ENCODE peak calls at places on chromosomes 12 and 14, in nine cellular contexts. J is heart left ventricle, H is HepG2, M is HCT116, D is IMR-90, E is A549, N is K562, Z is upper lobe of left lung, L is gastrocnemius medialis. B is an unnamed sample.

GRCh38 chr14:58107947-58108552 is 44.0 kb downstream of the ARMH4 start:
- ATAC-seq in L (peak), D (peak), Z (no peak), J (no peak), H (no peak), E (peak), M (peak), N (peak), B (peak)

GRCh38 chr12:114698566-114699163 is 14.7 kb upstream of the TBX3 start:
- ATAC-seq in M (no peak), Z (no peak), H (peak), E (no peak), D (no peak), L (no peak), N (no peak), J (no peak), B (no peak)

GRCh38 chr12:49111206-49111605 is 559 bp upstream of the LMBR1L start:
- ATAC-seq in D (no peak), Z (no peak), L (peak), N (no peak), E (peak), M (peak), J (no peak), H (peak), B (no peak)

GRCh38 chr14:97747282-97747681 is 950.1 kb downstream of the VRK1 start:
- ATAC-seq in H (no peak), M (no peak), E (no peak), J (no peak), Z (no peak), D (no peak), N (no peak), L (no peak), B (no peak)

GRCh38 chr14:103428732-103429556 is 43.7 kb downstream of the MARK3 start:
- ATAC-seq in L (no peak), J (no peak), H (no peak), E (no peak), M (no peak), Z (no peak), D (no peak), N (no peak), B (no peak)

GRCh38 chr12:26971963-26972362 is 33.7 kb downstream of the FGFR1OP2 start:
- ATAC-seq in Z (no peak), J (no peak), D (no peak), N (no peak), E (no peak), M (no peak), L (no peak), H (no peak), B (no peak)

GRCh38 chr14:23862513-23862912 is 91.1 kb upstream of the DHRS4 start:
- ATAC-seq in L (no peak), E (no peak), N (no peak), M (no peak), D (no peak), H (no peak), Z (no peak), J (no peak), B (no peak)

GRCh38 chr12:12305568-12306300 is 38.9 kb upstream of the LRP6 start:
- ATAC-seq in N (peak), L (no peak), J (no peak), E (no peak), M (no peak), Z (peak), D (no peak), H (no peak), B (no peak)

GRCh38 chr12:130617219-130617618 is 98.9 kb downstream of the RIMBP2 start:
- ATAC-seq in H (no peak), Z (no peak), M (no peak), N (no peak), J (no peak), L (no peak), D (no peak), E (no peak), B (no peak)

GRCh38 chr12:24600996-24601395 is 347.9 kb downstream of the BCAT1 start:
- ATAC-seq in D (peak), E (no peak), J (no peak), M (no peak), H (no peak), N (no peak), Z (no peak), L (no peak), B (no peak)

GRCh38 chr12:47178014-47178413 is 98.3 kb upstream of the AMIGO2 start:
- ATAC-seq in N (no peak), Z (no peak), L (no peak), E (no peak), J (no peak), D (no peak), H (no peak), M (no peak), B (no peak)

GRCh38 chr12:112945515-112945914 is 7.2 kb downstream of the OAS3 start:
- ATAC-seq in M (no peak), Z (no peak), J (no peak), D (no peak), E (no peak), L (no peak), N (no peak), H (no peak), B (no peak)

GRCh38 chr12:14643247-14643646 is 53.2 kb downstream of the GUCY2C start:
- ATAC-seq in N (no peak), E (no peak), H (no peak), D (no peak), J (no peak), M (no peak), Z (no peak), L (no peak), B (no peak)

GRCh38 chr12:13195848-13196301 is 651 bp upstream of the EMP1 start:
- ATAC-seq in H (peak), E (peak), M (peak), L (no peak), Z (peak), J (peak), N (no peak), D (peak), B (peak)

GRCh38 chr14:78340250-78340649 is 170.1 kb downstream of the NRXN3 start:
- ATAC-seq in Z (no peak), E (no peak), M (no peak), H (no peak), D (no peak), N (no peak), L (no peak), J (no peak), B (no peak)

GRCh38 chr12:54352891-54353874 is 11.1 kb downstream of the GPR84 start:
- ATAC-seq in D (peak), H (peak), L (no peak), Z (peak), N (peak), J (peak), M (no peak), E (peak), B (peak)

GRCh38 chr14:20722016-20722415 is 23.7 kb upstream of the EDDM3A start:
- ATAC-seq in D (no peak), N (no peak), M (no peak), Z (no peak), H (no peak), E (no peak), J (no peak), L (no peak), B (no peak)

GRCh38 chr12:26473291-26473690 is 277.9 kb downstream of the SSPN start:
- ATAC-seq in D (no peak), N (no peak), J (peak), L (no peak), H (no peak), Z (peak), E (no peak), M (no peak), B (no peak)

GRCh38 chr14:20493634-20494033 is 11.7 kb upstream of the RNASE10 start:
- ATAC-seq in H (no peak), D (no peak), N (peak), L (no peak), Z (no peak), J (peak), E (no peak), M (no peak), B (peak)

GRCh38 chr12:12791756-12792346 is 6.4 kb downstream of the APOLD1 start:
- ATAC-seq in D (peak), L (no peak), N (peak), M (no peak), Z (no peak), H (peak), J (peak), E (no peak), B (no peak)

GRCh38 chr12:46674818-46675217 is 151.0 kb downstream of the SLC38A4 start:
- ATAC-seq in J (no peak), M (peak), L (no peak), E (no peak), D (no peak), Z (no peak), H (no peak), N (no peak), B (no peak)

GRCh38 chr12:132052191-132052932 is 91.8 kb downstream of the DDX51 start:
- ATAC-seq in Z (no peak), J (no peak), D (no peak), L (no peak), H (no peak), M (no peak), N (no peak), E (peak), B (no peak)

GRCh38 chr14:92577321-92577742 is 63.8 kb downstream of the RIN3 start:
- ATAC-seq in D (no peak), J (no peak), Z (no peak), N (no peak), M (no peak), L (no peak), E (no peak), H (no peak), B (no peak)

GRCh38 chr12:15601210-15601800 is 187.9 kb downstream of the EPS8 start:
- ATAC-seq in N (no peak), M (no peak), H (no peak), Z (no peak), E (peak), J (no peak), D (peak), L (no peak), B (no peak)

GRCh38 chr12:131017477-131017991 is 63.8 kb downstream of the ADGRD1 start:
- ATAC-seq in H (no peak), E (no peak), N (no peak), L (no peak), J (no peak), M (no peak), D (no peak), Z (peak), B (no peak)

GRCh38 chr12:51860986-51861385 is 12.5 kb upstream of the FIGNL2 start:
- ATAC-seq in M (no peak), D (no peak), E (no peak), H (no peak), Z (no peak), N (no peak), L (no peak), J (no peak), B (no peak)

GRCh38 chr14:80387563-80387981 is 176.3 kb upstream of the DIO2 start:
- ATAC-seq in M (no peak), Z (no peak), J (no peak), L (peak), H (peak), D (no peak), E (no peak), N (no peak), B (peak)

GRCh38 chr12:131600160-131600532 is 110.7 kb upstream of the SFSWAP start:
- ATAC-seq in J (no peak), E (no peak), H (no peak), D (no peak), Z (no peak), N (no peak), M (no peak), L (no peak), B (no peak)

GRCh38 chr14:94594441-94594840 is 13.2 kb downstream of the SERPINA5 start:
- ATAC-seq in N (no peak), J (no peak), L (no peak), Z (no peak), D (no peak), M (no peak), H (peak), E (no peak), B (no peak)

GRCh38 chr12:4293299-4293941 is 19.9 kb downstream of the CCND2 start:
- ATAC-seq in E (no peak), Z (no peak), M (no peak), J (no peak), L (no peak), D (no peak), H (no peak), N (no peak), B (no peak)

GRCh38 chr12:130989391-130989790 is 35.7 kb downstream of the ADGRD1 start:
- ATAC-seq in N (peak), M (no peak), J (no peak), E (no peak), L (no peak), D (no peak), Z (no peak), H (no peak), B (no peak)

GRCh38 chr12:94282675-94283074 is 134.3 kb downstream of the PLXNC1 start:
- ATAC-seq in E (no peak), H (no peak), L (no peak), J (peak), Z (peak), D (no peak), M (no peak), N (no peak), B (no peak)

GRCh38 chr14:28975084-28975483 is 208.5 kb downstream of the FOXG1 start:
- ATAC-seq in D (no peak), N (no peak), H (no peak), Z (no peak), L (no peak), J (no peak), M (no peak), E (no peak), B (no peak)

GRCh38 chr12:71686658-71687025 is 760 bp downstream of the TMEM19 start:
- ATAC-seq in L (peak), D (peak), Z (no peak), J (no peak), H (no peak), E (no peak), N (no peak), M (no peak), B (no peak)

GRCh38 chr12:71684081-71684480 is 1.8 kb upstream of the TMEM19 start:
- ATAC-seq in D (no peak), M (no peak), Z (no peak), J (no peak), L (no peak), E (no peak), N (peak), H (no peak), B (no peak)

GRCh38 chr12:71683633-71684032 is 2.2 kb upstream of the TMEM19 start:
- ATAC-seq in N (no peak), L (no peak), M (no peak), J (no peak), H (no peak), E (no peak), D (no peak), Z (no peak), B (no peak)

GRCh38 chr12:71685312-71685906 is 473 bp upstream of the TMEM19 start:
- ATAC-seq in M (no peak), N (no peak), L (peak), D (no peak), E (peak), Z (no peak), H (peak), J (no peak), B (no peak)

GRCh38 chr12:71685961-71686657 is at the start of gene TMEM19:
- ATAC-seq in J (peak), H (peak), N (peak), M (peak), E (peak), Z (peak), L (peak), D (peak), B (peak)
- TF ChIP-seq POLR2A in J (no peak), H (peak), N (peak), M (peak), E (peak), Z (no peak), L (peak), D (peak), B (peak)

GRCh38 chr14:104677506-104678332 is 11.7 kb upstream of the INF2 start:
- ATAC-seq in J (peak), D (peak), L (peak), H (peak), N (peak), M (peak), E (peak), Z (peak), B (peak)
- TF ChIP-seq POLR2A in J (no peak), D (peak), L (peak), H (no peak), N (peak), M (peak), E (peak), Z (no peak), B (peak)

GRCh38 chr12:72295744-72296143 is 23.6 kb downstream of the TRHDE start:
- ATAC-seq in N (no peak), J (no peak), D (peak), H (no peak), E (no peak), Z (no peak), M (peak), L (no peak), B (no peak)

GRCh38 chr12:72295101-72295500 is 22.9 kb downstream of the TRHDE start:
- ATAC-seq in M (no peak), D (peak), J (no peak), L (no peak), E (no peak), Z (no peak), H (no peak), N (no peak), B (no peak)

GRCh38 chr12:72300728-72301127 is 28.6 kb downstream of the TRHDE start:
- ATAC-seq in E (no peak), L (no peak), M (no peak), D (no peak), H (no peak), N (no peak), J (no peak), Z (no peak), B (no peak)

GRCh38 chr12:72296389-72296788 is 24.2 kb downstream of the TRHDE start:
- ATAC-seq in Z (no peak), D (peak), H (no peak), E (peak), J (no peak), L (no peak), M (peak), N (no peak), B (no peak)

DNA sequence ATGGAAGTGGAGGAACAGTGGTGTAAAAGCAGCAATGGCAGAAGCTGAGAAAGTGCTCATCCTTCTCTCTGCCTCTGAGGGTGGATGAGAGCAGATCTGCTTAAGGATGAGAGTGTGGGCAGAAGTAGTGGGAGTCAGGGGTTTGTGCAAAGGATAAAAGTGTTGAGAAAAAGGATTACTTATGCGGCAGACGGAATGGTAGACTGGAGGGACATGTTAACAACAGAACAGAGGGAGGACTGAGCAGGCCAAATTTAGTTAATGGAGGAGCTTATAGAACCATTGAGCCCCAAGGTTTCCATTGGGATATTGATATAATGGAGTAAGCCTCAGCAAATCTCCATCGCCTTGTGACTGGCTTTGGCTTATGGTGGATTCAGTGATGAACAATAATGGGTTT is 25.5 kb downstream of the TRHDE start:
- ATAC-seq in Z (no peak), D (no peak), N (no peak), L (no peak), E (no peak), J (no peak), H (no peak), M (no peak), B (no peak)
- TF ChIP-seq POLR2A in Z (no peak), D (no peak), N (no peak), L (no peak), E (no peak), J (no peak), H (no peak), M (no peak), B (no peak)

DNA sequence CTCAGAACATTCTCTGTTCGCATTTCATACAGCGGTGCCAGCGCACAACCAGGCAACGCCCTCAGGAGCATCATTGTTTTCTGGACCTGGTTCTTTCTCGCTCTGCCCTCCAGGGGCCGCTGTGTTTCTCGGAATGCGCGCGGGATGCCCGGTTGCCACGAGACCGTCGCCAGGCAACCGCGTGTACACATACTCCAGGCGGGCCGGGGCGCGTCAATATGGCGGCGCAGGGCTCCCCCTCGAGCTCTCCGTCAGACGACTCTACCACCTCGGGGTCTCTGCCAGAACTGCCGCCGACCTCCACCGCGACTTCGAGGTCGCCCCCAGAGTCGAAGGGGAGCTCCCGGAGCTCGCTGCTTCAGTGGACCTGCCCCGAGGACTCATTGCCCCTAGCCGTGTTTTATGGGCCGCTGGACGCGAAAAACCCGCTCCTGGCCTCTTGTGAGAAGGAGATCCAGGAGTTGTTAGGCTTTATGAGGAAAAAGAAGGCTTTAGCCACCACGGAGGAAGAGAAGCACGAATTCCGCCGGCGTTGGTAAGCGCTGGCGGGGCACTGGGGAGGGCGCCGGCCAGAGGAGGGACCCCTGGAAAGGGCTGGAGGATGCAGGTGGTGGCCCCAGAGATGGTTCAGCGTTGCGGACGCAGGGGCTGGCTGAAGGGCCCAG is at the start of gene CFAP54:
- ATAC-seq in J (peak), E (peak), M (peak), H (peak), L (peak), Z (peak), N (peak), D (peak), B (peak)
- TF ChIP-seq POLR2A in J (no peak), E (peak), M (no peak), H (no peak), L (no peak), Z (no peak), N (no peak), D (peak), B (no peak)

DNA sequence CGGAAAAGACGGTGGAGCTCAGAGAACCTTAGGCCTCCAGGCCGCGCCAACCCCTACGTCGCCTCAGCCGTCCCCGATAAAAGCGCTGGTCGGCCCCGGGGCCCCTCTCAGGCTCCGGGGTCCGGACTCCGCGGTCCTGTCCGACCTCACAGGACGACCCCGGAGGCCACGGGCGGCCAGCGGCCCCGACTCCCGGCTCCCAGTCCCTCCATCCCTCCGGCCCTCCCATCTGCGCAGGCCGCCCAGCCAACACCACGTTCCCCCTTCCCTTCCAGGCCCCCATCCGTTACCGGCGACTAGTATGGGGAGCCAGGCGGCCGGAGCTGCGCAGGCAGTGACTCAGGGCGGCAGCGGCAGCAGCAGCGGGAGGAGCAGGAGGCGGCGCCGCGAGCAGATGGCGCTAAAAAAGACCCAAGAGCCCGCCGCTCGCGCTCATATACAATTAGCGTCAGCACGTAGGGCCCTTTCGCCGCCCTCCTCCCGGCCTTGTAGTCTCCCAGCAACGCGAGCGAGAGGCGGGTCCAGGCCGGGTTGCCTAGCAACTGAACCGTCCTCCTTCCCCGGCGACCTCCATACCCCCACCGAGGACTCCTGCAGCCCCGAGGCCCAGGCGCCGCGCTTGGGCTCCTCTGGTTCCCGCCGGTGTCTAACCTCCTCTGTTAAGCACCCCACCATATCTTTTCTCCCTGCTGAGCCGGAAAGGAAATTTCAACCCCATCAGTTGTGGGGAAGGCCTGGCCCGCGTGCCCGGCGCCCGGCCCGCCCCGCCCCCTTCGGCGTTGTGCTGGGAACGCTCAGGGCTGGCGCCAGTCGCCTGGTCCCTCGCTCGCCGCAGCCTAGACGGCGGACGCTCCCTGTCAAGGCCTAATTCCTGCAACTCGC is at the start of gene NAP1L1:
- ATAC-seq in J (peak), M (peak), H (peak), Z (peak), D (peak), N (peak), E (peak), L (peak), B (peak)
- TF ChIP-seq POLR2A in J (peak), M (peak), H (peak), Z (no peak), D (peak), N (peak), E (peak), L (peak), B (peak)